ENCODE peak calls at places on chromosomes 13 and 19, in four cellular contexts. One of them, this sample, is unnamed.

GRCh38 chr19:48271531-48272151 is 1.8 kb downstream of the ZNF114 start:
- DNase-seq in lung: peak
- DNase-seq in H54: no peak
- DNase-seq in stimulated activated CD8-positive, alpha-beta memory T cell treated with anti-CD3 and anti-CD28 coated beads, Interleukin-2, amount 100 ng/mL, for 1 hour: no peak
- DNase-seq in this sample: peak

GRCh38 chr13:109989686-109990085 is 203.3 kb upstream of the IRS2 start:
- DNase-seq in lung: no peak
- DNase-seq in H54: no peak
- DNase-seq in stimulated activated CD8-positive, alpha-beta memory T cell treated with anti-CD3 and anti-CD28 coated beads, Interleukin-2, amount 100 ng/mL, for 1 hour: no peak
- DNase-seq in this sample: no peak

GRCh38 chr13:111225810-111226546 is 94.5 kb upstream of the TEX29 start:
- DNase-seq in lung: no peak
- DNase-seq in H54: no peak
- DNase-seq in stimulated activated CD8-positive, alpha-beta memory T cell treated with anti-CD3 and anti-CD28 coated beads, Interleukin-2, amount 100 ng/mL, for 1 hour: no peak
- DNase-seq in this sample: no peak

GRCh38 chr13:112728375-112729126 is 38.7 kb downstream of the ATP11A start:
- DNase-seq in lung: no peak
- DNase-seq in H54: no peak
- DNase-seq in stimulated activated CD8-positive, alpha-beta memory T cell treated with anti-CD3 and anti-CD28 coated beads, Interleukin-2, amount 100 ng/mL, for 1 hour: no peak
- DNase-seq in this sample: no peak

GRCh38 chr19:21256722-21257121 is 72.5 kb downstream of the ZNF708 start:
- DNase-seq in lung: no peak
- DNase-seq in H54: no peak
- DNase-seq in stimulated activated CD8-positive, alpha-beta memory T cell treated with anti-CD3 and anti-CD28 coated beads, Interleukin-2, amount 100 ng/mL, for 1 hour: no peak
- DNase-seq in this sample: peak

GRCh38 chr19:5093297-5093858 is 124.5 kb downstream of the KDM4B start:
- DNase-seq in lung: no peak
- DNase-seq in H54: no peak
- DNase-seq in stimulated activated CD8-positive, alpha-beta memory T cell treated with anti-CD3 and anti-CD28 coated beads, Interleukin-2, amount 100 ng/mL, for 1 hour: no peak
- DNase-seq in this sample: no peak

GRCh38 chr19:44430956-44431355 is 17.3 kb downstream of the ZNF229 start:
- DNase-seq in lung: no peak
- DNase-seq in H54: peak
- DNase-seq in stimulated activated CD8-positive, alpha-beta memory T cell treated with anti-CD3 and anti-CD28 coated beads, Interleukin-2, amount 100 ng/mL, for 1 hour: no peak
- DNase-seq in this sample: no peak

GRCh38 chr13:94657167-94657566 is 55.2 kb downstream of the SOX21 start:
- DNase-seq in lung: no peak
- DNase-seq in H54: no peak
- DNase-seq in stimulated activated CD8-positive, alpha-beta memory T cell treated with anti-CD3 and anti-CD28 coated beads, Interleukin-2, amount 100 ng/mL, for 1 hour: no peak
- DNase-seq in this sample: no peak

GRCh38 chr19:35641515-35642151 is at the start of gene ETV2:
- DNase-seq in lung: no peak
- DNase-seq in H54: no peak
- DNase-seq in stimulated activated CD8-positive, alpha-beta memory T cell treated with anti-CD3 and anti-CD28 coated beads, Interleukin-2, amount 100 ng/mL, for 1 hour: no peak
- DNase-seq in this sample: no peak

This sample was measured in thyroid gland.